ENCODE peak calls at places on chromosome 7, in seven cellular contexts. C is fibroblast of lung, W is posterior cingulate gyrus, J is NCI-H774, D is hypothalamus, P is cardiac muscle cell, Q is AG10803. R is an unnamed sample.

GRCh38 chr7:54252256-54253035 is 289.7 kb upstream of the VSTM2A start:
- DNase-seq in J (no peak), W (no peak), D (no peak), Q (no peak), P (no peak), C (no peak), R (no peak)

GRCh38 chr7:125059861-125060456 is 130.3 kb upstream of the POT1 start:
- DNase-seq in J (peak), Q (peak), W (no peak), C (peak), P (peak), D (no peak), R (peak)

GRCh38 chr7:122199171-122199570 is 55.1 kb upstream of the AASS start:
- DNase-seq in W (no peak), P (peak), J (no peak), Q (no peak), C (no peak), D (no peak), R (peak)

GRCh38 chr7:4103352-4104091 is 578.6 kb upstream of the FOXK1 start:
- DNase-seq in D (no peak), J (no peak), Q (no peak), P (no peak), C (peak), W (no peak), R (no peak)

GRCh38 chr7:78124221-78124620 is 325.6 kb downstream of the PHTF2 start:
- DNase-seq in C (no peak), P (no peak), W (no peak), J (no peak), D (no peak), Q (no peak), R (no peak)

GRCh38 chr7:140425718-140426117 is 21.9 kb downstream of the RAB19 start:
- DNase-seq in P (peak), C (no peak), D (no peak), Q (no peak), J (no peak), W (peak), R (no peak)

GRCh38 chr7:13949450-13949849 is 40.0 kb downstream of the ETV1 start:
- DNase-seq in W (no peak), C (no peak), D (no peak), Q (no peak), J (peak), P (no peak), R (no peak)

GRCh38 chr7:12434012-12434642 is 30.5 kb upstream of the VWDE start:
- DNase-seq in W (no peak), C (peak), Q (no peak), D (no peak), P (peak), J (no peak), R (no peak)

GRCh38 chr7:90597879-90598278 is 1.8 kb downstream of the CDK14 start:
- DNase-seq in J (no peak), D (no peak), W (no peak), P (peak), Q (no peak), C (no peak), R (no peak)

GRCh38 chr7:3650844-3651243 is 349.8 kb downstream of the SDK1 start:
- DNase-seq in J (no peak), D (no peak), P (no peak), W (no peak), C (peak), Q (no peak), R (no peak)

GRCh38 chr7:77439572-77439971 is 23.4 kb upstream of the GSAP start:
- DNase-seq in J (no peak), C (peak), W (no peak), D (peak), Q (peak), P (peak), R (peak)

GRCh38 chr7:80135306-80136104 is 874 bp downstream of the GNAI1 start:
- DNase-seq in J (no peak), W (peak), Q (peak), D (peak), C (peak), P (peak), R (peak)

GRCh38 chr7:150417239-150417638 is 33.2 kb upstream of the GIMAP8 start:
- DNase-seq in D (no peak), J (no peak), P (no peak), W (no peak), C (no peak), Q (no peak), R (no peak)

GRCh38 chr7:65812281-65812680 is 60.6 kb upstream of the VKORC1L1 start:
- DNase-seq in W (no peak), P (peak), J (no peak), D (no peak), C (peak), Q (peak), R (peak)

GRCh38 chr7:104790440-104790839 is 223.6 kb upstream of the KMT2E start:
- DNase-seq in D (no peak), J (no peak), Q (no peak), C (no peak), W (no peak), P (no peak), R (no peak)

R was measured in fibroblast of the aortic adventitia.